ENCODE peak calls at places on chromosomes 5 and 9, in five cellular contexts. O is hepatocyte, I is heart right ventricle, U is heart left ventricle, C is fibroblast of lung. R is an unnamed sample.

GRCh38 chr5:150999704-151000452 is 20.5 kb upstream of the GPX3 start:
- DNase-seq in O (peak; percentile 26), I (peak; percentile 49), U (peak; percentile 59), C (peak; percentile 44), R (no peak)

GRCh38 chr5:157113007-157113406 is 4.2 kb upstream of the HAVCR2 start:
- DNase-seq in O (no peak), I (no peak), U (no peak), C (peak; percentile 86), R (peak; percentile 28)

GRCh38 chr5:53884411-53884810 is 324.0 kb downstream of the NDUFS4 start:
- DNase-seq in O (no peak), I (no peak), U (no peak), C (no peak), R (no peak)

GRCh38 chr9:37984672-37985611 is 81.0 kb upstream of the SLC25A51 start:
- DNase-seq in O (no peak), I (peak; percentile 43), U (peak; percentile 73), C (peak; percentile 42), R (peak; percentile 78)

GRCh38 chr5:84274585-84275468 is 109.9 kb downstream of the EDIL3 start:
- DNase-seq in O (peak; percentile 42), I (peak; percentile 12), U (peak; percentile 9), C (peak; percentile 60), R (peak; percentile 29)

GRCh38 chr5:76709762-76710161 is 6.2 kb upstream of the F2R start:
- DNase-seq in O (no peak), I (no peak), U (no peak), C (peak; percentile 85), R (no peak)

GRCh38 chr9:115437418-115437817 is 319.5 kb upstream of the TNC start:
- DNase-seq in O (no peak), I (no peak), U (no peak), C (no peak), R (no peak)

GRCh38 chr5:174409971-174410370 is 314.4 kb upstream of the MSX2 start:
- DNase-seq in O (no peak), I (no peak), U (no peak), C (no peak), R (no peak)

GRCh38 chr9:37408933-37409710 is 13.4 kb upstream of the GRHPR start:
- DNase-seq in O (no peak), I (no peak), U (no peak), C (no peak), R (no peak)

GRCh38 chr9:33210006-33210715 is 29.8 kb upstream of the SPINK4 start:
- DNase-seq in O (no peak), I (no peak), U (no peak), C (no peak), R (no peak)

GRCh38 chr5:16937503-16938161 is 1.5 kb upstream of the MYO10 start:
- DNase-seq in O (no peak), I (no peak), U (no peak), C (no peak), R (no peak)

GRCh38 chr5:93909356-93909755 is 168.0 kb upstream of the POU5F2 start:
- DNase-seq in O (no peak), I (no peak), U (no peak), C (peak; percentile 41), R (no peak)

GRCh38 chr5:6734781-6735180 is 21.5 kb downstream of the TENT4A start:
- DNase-seq in O (no peak), I (no peak), U (no peak), C (no peak), R (no peak)

GRCh38 chr9:21558627-21559401 is 76.7 kb upstream of the IFNE start:
- DNase-seq in O (no peak), I (peak; percentile 7), U (no peak), C (peak; percentile 69), R (no peak)

GRCh38 chr5:14145356-14146334 is 2.5 kb downstream of the TRIO start:
- DNase-seq in O (no peak), I (no peak), U (no peak), C (no peak), R (no peak)

GRCh38 chr9:127122176-127123151 is at the start of gene ANGPTL2:
- DNase-seq in O (peak; percentile 93), I (peak; percentile 93), U (peak; percentile 95), C (peak; percentile 98), R (peak; percentile 84)

GRCh38 chr9:127253446-127253845 is 11.1 kb upstream of the GARNL3 start:
- DNase-seq in O (no peak), I (no peak), U (no peak), C (no peak), R (no peak)

GRCh38 chr5:118253401-118254061 is 734.8 kb downstream of the DTWD2 start:
- DNase-seq in O (no peak), I (no peak), U (no peak), C (no peak), R (no peak)

GRCh38 chr5:58457040-58457439 is 2.8 kb downstream of the PLK2 start:
- DNase-seq in O (no peak), I (no peak), U (no peak), C (no peak), R (no peak)

GRCh38 chr5:73792687-73793320 is 166.8 kb downstream of the ARHGEF28 start:
- DNase-seq in O (peak; percentile 82), I (peak; percentile 56), U (peak; percentile 62), C (peak; percentile 81), R (peak; percentile 61)

GRCh38 chr9:101513351-101513750 is 20.3 kb upstream of the RNF20 start:
- DNase-seq in O (no peak), I (no peak), U (no peak), C (no peak), R (no peak)

GRCh38 chr5:108669493-108669892 is 78.2 kb upstream of the FER start:
- DNase-seq in O (no peak), I (no peak), U (no peak), C (no peak), R (no peak)
- H3K9me3 ChIP-seq in O (no peaks in the 10 kb centered on the region), I (peaks cover 5% of the 10 kb centered on the region), U (no peaks in the 10 kb centered on the region), C (no peaks in the 10 kb centered on the region), R (no peaks in the 10 kb centered on the region)

DNA sequence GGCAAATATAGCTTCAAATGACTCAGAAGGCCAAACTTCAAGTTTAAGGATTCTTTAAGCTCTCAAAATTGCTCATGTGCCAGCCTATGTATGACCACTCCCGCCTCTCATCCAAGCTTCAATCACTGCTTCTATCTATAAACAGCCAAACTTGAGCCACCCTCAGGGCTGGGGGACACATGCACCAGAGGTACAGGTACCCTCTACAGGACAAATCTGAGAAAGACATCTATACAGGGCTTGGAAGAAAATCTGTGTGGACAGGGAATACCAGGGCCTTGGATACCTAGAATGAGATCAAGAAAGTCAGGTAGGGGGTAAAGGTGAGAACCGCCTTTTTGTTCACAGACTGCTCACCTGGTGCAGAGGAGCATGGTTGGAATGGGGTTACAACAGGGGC is 217.9 kb downstream of the ATPSCKMT start:
- DNase-seq in O (no peak), I (no peak), U (no peak), C (no peak), R (no peak)
- TF ChIP-seq CTCF in O (no peak), I (no peak), U (no peak), C (no peak), R (no peak)

DNA sequence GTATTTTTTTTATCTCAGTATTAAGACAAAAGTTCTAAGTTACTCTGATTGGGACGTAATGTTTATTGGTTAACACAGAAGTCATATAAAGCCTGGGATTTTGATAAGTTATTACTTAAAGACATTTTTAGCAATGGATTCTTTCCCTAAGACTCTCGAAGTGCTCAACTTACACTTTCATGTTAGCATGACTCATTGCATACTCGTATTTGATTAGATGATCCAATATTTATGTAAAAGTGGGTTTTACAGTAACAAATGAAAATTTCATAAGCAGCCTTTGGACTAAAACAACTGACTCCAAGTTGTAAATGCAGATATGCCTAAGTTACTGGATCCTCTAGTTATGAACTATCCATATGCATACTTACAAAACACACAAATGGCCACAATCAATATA is 567.7 kb upstream of the NUDT12 start:
- DNase-seq in O (no peak), I (no peak), U (no peak), C (peak; percentile 51), R (no peak)
- H3K36me3 ChIP-seq in O (no peaks in the 10 kb centered on the region), I (no peaks in the 10 kb centered on the region), U (no peaks in the 10 kb centered on the region), C (no peaks in the 10 kb centered on the region), R (no peaks in the 10 kb centered on the region)

GRCh38 chr9:5408596-5408995 is 29.1 kb downstream of the PLGRKT start:
- DNase-seq in O (no peak), I (no peak), U (no peak), C (no peak), R (no peak)
- H3K9me3 ChIP-seq in O (no peaks in the 10 kb centered on the region), I (peaks cover 25% of the 10 kb centered on the region), U (peaks cover 3% of the 10 kb centered on the region), C (no peaks in the 10 kb centered on the region), R (peaks cover 13% of the 10 kb centered on the region)

DNA sequence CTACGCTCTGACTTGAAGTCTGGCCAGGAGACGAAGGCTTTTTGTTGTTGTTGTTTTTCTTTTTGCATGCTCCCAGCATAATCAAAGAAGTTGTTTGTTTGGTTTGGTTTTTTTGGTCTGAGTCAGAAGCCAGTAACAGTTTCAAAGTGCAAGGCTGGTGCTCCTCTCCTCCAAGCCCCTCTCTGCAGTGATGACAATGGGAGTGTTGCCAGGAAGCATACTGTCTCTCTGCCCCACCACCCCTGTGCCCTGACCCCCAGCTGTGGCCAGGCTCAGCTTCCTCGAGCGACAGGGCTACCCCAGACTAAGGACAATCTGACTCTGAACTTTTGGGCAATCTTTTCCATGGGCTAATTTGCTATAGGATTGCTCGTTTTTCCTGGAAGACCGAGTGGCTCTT is 173.8 kb upstream of the PITX1 start:
- DNase-seq in O (no peak), I (no peak), U (no peak), C (no peak), R (no peak)
- TF ChIP-seq CTCF in O (no peak), I (no peak), U (no peak), C (no peak), R (no peak)

GRCh38 chr9:134796882-134797281 is 83.7 kb upstream of the FCN2 start:
- DNase-seq in O (no peak), I (no peak), U (no peak), C (no peak), R (no peak)
- H3K36me3 ChIP-seq in O (no peaks in the 10 kb centered on the region), I (no peaks in the 10 kb centered on the region), U (peaks cover 33% of the 10 kb centered on the region), C (peaks cover 40% of the 10 kb centered on the region), R (no peaks in the 10 kb centered on the region)

GRCh38 chr9:138053996-138054752 is 176.6 kb downstream of the CACNA1B start:
- DNase-seq in O (no peak), I (no peak), U (no peak), C (no peak), R (no peak)

GRCh38 chr9:138053321-138053868 is 175.8 kb downstream of the CACNA1B start:
- DNase-seq in O (no peak), I (no peak), U (peak; percentile 3), C (no peak), R (no peak)

GRCh38 chr9:138052322-138052615 is 174.7 kb downstream of the CACNA1B start:
- DNase-seq in O (no peak), I (no peak), U (peak; percentile 2), C (no peak), R (no peak)

GRCh38 chr9:138051586-138052321 is 174.2 kb downstream of the CACNA1B start:
- DNase-seq in O (no peak), I (no peak), U (peak; percentile 5), C (no peak), R (peak; percentile 4)

GRCh38 chr9:138052635-138053320 is 175.2 kb downstream of the CACNA1B start:
- DNase-seq in O (no peak), I (no peak), U (peak; percentile 2), C (no peak), R (peak; percentile 7)
- H3K9me3 ChIP-seq in O (no peaks in the 10 kb centered on the region), I (no peaks in the 10 kb centered on the region), U (no peaks in the 10 kb centered on the region), C (no peaks in the 10 kb centered on the region), R (no peaks in the 10 kb centered on the region)

GRCh38 chr9:125654121-125654520 is 52.9 kb downstream of the MAPKAP1 start:
- DNase-seq in O (no peak), I (no peak), U (no peak), C (no peak), R (no peak)
- TF ChIP-seq CTCF in O (no peak), I (no peak), U (no peak), C (no peak), R (no peak)

R was measured in adrenal gland.